ENCODE peak calls at places on chromosomes 5 and 9, in eight cellular contexts. J, M, F, K, G, P, U and T are unnamed samples.

GRCh38 chr9:124145903-124146575 is 111.7 kb upstream of the NEK6 start:
- DNase-seq in G (no peak), U (no peak), F (no peak), M (no peak), K (peak; percentile 21), P (no peak), J (no peak), T (no peak)

GRCh38 chr5:61603211-61603908 is 271.3 kb downstream of the ZSWIM6 start:
- DNase-seq in U (no peak), K (no peak), G (peak; percentile 41), F (no peak), M (no peak), P (peak; percentile 70), J (peak; percentile 39), T (no peak)

GRCh38 chr9:88682431-88682831 is 147.5 kb downstream of the NXNL2 start:
- DNase-seq in M (no peak), J (no peak), P (no peak), F (no peak), K (peak; percentile 87), U (no peak), G (no peak), T (no peak)

GRCh38 chr9:116084497-116084896 is 69.1 kb upstream of the PAPPA start:
- DNase-seq in J (no peak), U (no peak), M (no peak), P (no peak), F (no peak), G (no peak), K (no peak), T (no peak)

GRCh38 chr9:4382722-4383317 is 83.0 kb upstream of the GLIS3 start:
- DNase-seq in U (no peak), F (no peak), M (no peak), K (peak; percentile 26), P (no peak), J (no peak), G (peak; percentile 52), T (no peak)

GRCh38 chr9:137453643-137454081 is 5.5 kb downstream of the NSMF start:
- DNase-seq in F (peak; percentile 87), J (peak; percentile 79), M (peak; percentile 48), P (peak; percentile 82), G (no peak), K (peak; percentile 75), U (no peak), T (no peak)

GRCh38 chr5:154287136-154287535 is 96.6 kb downstream of the GALNT10 start:
- DNase-seq in P (no peak), U (no peak), G (no peak), F (peak; percentile 57), M (no peak), J (peak; percentile 33), K (peak; percentile 70), T (no peak)

GRCh38 chr5:39238366-39239105 is 19.2 kb upstream of the FYB1 start:
- DNase-seq in J (no peak), K (no peak), M (no peak), F (no peak), P (no peak), G (no peak), U (no peak), T (no peak)

GRCh38 chr5:43313854-43314457 is 744 bp upstream of the HMGCS1 start:
- DNase-seq in K (no peak), G (peak; percentile 73), F (no peak), J (no peak), P (no peak), U (no peak), M (no peak), T (no peak)

GRCh38 chr5:150340614-150341265 is 16.8 kb upstream of the TCOF1 start:
- DNase-seq in G (no peak), P (no peak), K (no peak), U (no peak), J (no peak), M (no peak), F (no peak), T (no peak)

GRCh38 chr9:93578844-93579243 is 2.5 kb downstream of the PHF2 start:
- DNase-seq in P (no peak), J (peak; percentile 13), U (no peak), M (no peak), K (no peak), G (no peak), F (no peak), T (no peak)

GRCh38 chr9:109904666-109905065 is 124.7 kb downstream of the PALM2AKAP2 start:
- DNase-seq in M (no peak), J (no peak), K (no peak), G (no peak), F (no peak), P (no peak), U (no peak), T (no peak)

GRCh38 chr5:1047332-1047965 is 38.8 kb downstream of the NKD2 start:
- DNase-seq in J (no peak), U (no peak), M (no peak), K (no peak), P (no peak), G (no peak), F (no peak), T (no peak)

GRCh38 chr9:131732636-131733340 is 7.1 kb downstream of the RAPGEF1 start:
- DNase-seq in P (no peak), U (peak; percentile 82), M (peak; percentile 50), F (peak; percentile 49), G (no peak), K (no peak), J (no peak), T (no peak)

GRCh38 chr9:81146684-81147337 is 542.5 kb downstream of the TLE1 start:
- DNase-seq in J (no peak), M (no peak), U (no peak), K (peak; percentile 31), F (no peak), G (no peak), P (no peak), T (no peak)

GRCh38 chr9:16867571-16868311 is 2.7 kb downstream of the BNC2 start:
- DNase-seq in P (no peak), U (no peak), K (peak; percentile 91), G (no peak), M (no peak), F (no peak), J (peak; percentile 30), T (no peak)

GRCh38 chr9:81538929-81539716 is 150.2 kb downstream of the TLE1 start:
- DNase-seq in K (no peak), M (no peak), F (no peak), G (no peak), U (no peak), P (no peak), J (no peak), T (no peak)

GRCh38 chr5:179274321-179275315 is 70.6 kb downstream of the ADAMTS2 start:
- DNase-seq in P (no peak), K (no peak), J (peak; percentile 23), M (no peak), G (no peak), F (peak; percentile 37), U (no peak), T (no peak)

GRCh38 chr5:33973271-33973670 is 11.2 kb downstream of the SLC45A2 start:
- DNase-seq in J (no peak), G (no peak), P (no peak), F (no peak), U (no peak), M (no peak), K (no peak), T (no peak)

GRCh38 chr5:100623719-100624118 is 88.5 kb downstream of the FAM174A start:
- DNase-seq in P (no peak), J (no peak), U (peak; percentile 82), M (no peak), F (no peak), K (peak; percentile 44), G (no peak), T (no peak)

GRCh38 chr9:18126776-18127175 is 347.2 kb upstream of the ADAMTSL1 start:
- DNase-seq in G (peak; percentile 70), M (no peak), P (no peak), U (no peak), K (no peak), J (no peak), F (no peak), T (no peak)

GRCh38 chr5:142339781-142340180 is 15.0 kb upstream of the SPRY4 start:
- DNase-seq in U (no peak), G (no peak), P (no peak), J (no peak), M (no peak), F (no peak), K (no peak), T (no peak)

GRCh38 chr9:16134351-16134750 is 581.5 kb downstream of the CCDC171 start:
- DNase-seq in U (no peak), P (no peak), G (no peak), F (no peak), K (no peak), M (no peak), J (no peak), T (no peak)

GRCh38 chr9:130927995-130928900 is 10.8 kb downstream of the FIBCD1 start:
- DNase-seq in M (no peak), G (peak; percentile 23), F (no peak), K (peak; percentile 71), J (no peak), P (peak; percentile 65), U (no peak), T (no peak)

GRCh38 chr5:133885566-133885965 is 82.9 kb downstream of the C5orf15 start:
- DNase-seq in J (no peak), F (no peak), P (no peak), U (no peak), M (no peak), K (no peak), G (no peak), T (no peak)

GRCh38 chr5:13866792-13867191 is 77.7 kb downstream of the DNAH5 start:
- DNase-seq in P (peak; percentile 33), U (peak; percentile 2), K (peak; percentile 16), G (no peak), M (no peak), J (no peak), F (no peak), T (no peak)